ENCODE peak calls at places on chromosomes 12 and 14, in ten cellular contexts. D, J, U, R, X, V, G, M, B and O are unnamed samples.

GRCh38 chr14:89681086-89682018 is 264.3 kb upstream of the FOXN3 start:
- DNase-seq in D (no peak), J (no peak), B (no peak), R (no peak), G (no peak), X (no peak), M (no peak), U (no peak), V (no peak), O (no peak)

GRCh38 chr12:124488520-124488919 is 78.9 kb downstream of the NCOR2 start:
- DNase-seq in M (no peak), G (no peak), D (no peak), X (no peak), R (no peak), U (no peak), B (no peak), J (no peak), V (no peak), O (no peak)

GRCh38 chr12:52740591-52740990 is 36.6 kb downstream of the KRT76 start:
- DNase-seq in R (peak; percentile 38), J (no peak), M (no peak), U (no peak), X (no peak), B (no peak), G (no peak), D (no peak), V (peak; percentile 26), O (no peak)

GRCh38 chr12:88953029-88953586 is 372.8 kb upstream of the KITLG start:
- DNase-seq in M (no peak), U (no peak), D (no peak), R (no peak), X (no peak), G (no peak), B (no peak), V (no peak), J (no peak), O (no peak)

GRCh38 chr12:127655691-127656090 is 611.3 kb upstream of the TMEM132C start:
- DNase-seq in R (peak; percentile 52), B (peak; percentile 89), V (no peak), M (no peak), G (no peak), J (no peak), D (no peak), U (peak; percentile 97), X (no peak), O (no peak)

GRCh38 chr12:130266751-130267150 is 70.9 kb upstream of the PIWIL1 start:
- DNase-seq in R (no peak), B (no peak), M (no peak), J (peak; percentile 73), V (no peak), G (peak; percentile 78), U (no peak), D (no peak), X (peak; percentile 44), O (no peak)

GRCh38 chr14:48398675-48399282 is 723.4 kb upstream of the MDGA2 start:
- DNase-seq in M (peak; percentile 33), R (peak; percentile 86), V (peak; percentile 16), J (peak; percentile 66), D (no peak), B (peak; percentile 45), G (no peak), X (no peak), U (peak; percentile 29), O (peak; percentile 6)

GRCh38 chr12:63151898-63152700 is 1.1 kb upstream of the AVPR1A start:
- DNase-seq in J (peak; percentile 88), U (peak; percentile 16), X (peak; percentile 62), D (peak; percentile 79), G (peak; percentile 82), R (peak; percentile 57), M (peak; percentile 43), B (peak; percentile 62), V (peak; percentile 61), O (peak; percentile 15)

DNA sequence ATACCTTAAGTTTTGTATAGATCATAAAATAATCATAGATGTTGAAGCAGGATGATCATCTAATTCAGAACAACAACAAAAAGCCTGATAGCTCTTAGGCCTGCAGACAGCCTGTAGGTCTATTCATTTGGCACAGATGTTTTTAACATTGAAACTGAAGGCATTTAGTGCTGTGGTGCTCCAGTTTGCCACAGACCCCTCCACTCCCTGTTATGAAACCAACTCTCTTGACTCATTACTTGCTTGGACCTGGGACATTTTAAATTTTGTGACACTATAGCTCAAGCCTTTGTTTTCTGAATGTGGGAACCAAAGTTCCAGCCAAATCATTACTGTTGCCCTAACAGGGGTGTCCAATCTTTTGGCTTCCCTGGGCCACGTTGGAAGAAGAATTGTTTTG is 9.1 kb downstream of the PRKCH start:
- DNase-seq in B (no peak), G (no peak), D (no peak), R (no peak), X (no peak), M (no peak), J (no peak), V (no peak), U (no peak), O (no peak)
- H3K79me2 ChIP-seq in B (no peaks in the 10 kb centered on the region), G (no peaks in the 10 kb centered on the region), D (no peaks in the 10 kb centered on the region), R (peaks cover 31% of the 10 kb centered on the region), X (no peaks in the 10 kb centered on the region), M (peaks cover 6% of the 10 kb centered on the region), J (no peaks in the 10 kb centered on the region), V (no peaks in the 10 kb centered on the region), U (no peaks in the 10 kb centered on the region), O (no peaks in the 10 kb centered on the region)

GRCh38 chr14:91390165-91390778 is 27.3 kb downstream of the CCDC88C start:
- DNase-seq in V (no peak), G (no peak), R (no peak), M (no peak), U (no peak), J (no peak), D (no peak), B (no peak), X (no peak), O (no peak)

GRCh38 chr14:91395466-91395865 is 22.2 kb downstream of the CCDC88C start:
- DNase-seq in X (no peak), J (no peak), M (no peak), D (no peak), U (no peak), R (no peak), G (no peak), V (no peak), B (no peak), O (no peak)

GRCh38 chr14:91394105-91395081 is 23.2 kb downstream of the CCDC88C start:
- DNase-seq in V (no peak), M (no peak), D (no peak), R (no peak), B (no peak), X (no peak), U (no peak), J (no peak), G (no peak), O (no peak)

GRCh38 chr14:91395998-91396660 is 21.5 kb downstream of the CCDC88C start:
- DNase-seq in R (no peak), B (no peak), V (no peak), U (no peak), M (no peak), D (peak; percentile 32), G (no peak), X (no peak), J (no peak), O (no peak)

GRCh38 chr14:91392623-91393303 is 24.9 kb downstream of the CCDC88C start:
- DNase-seq in X (no peak), R (no peak), G (no peak), M (no peak), J (no peak), B (no peak), V (no peak), U (no peak), D (no peak), O (no peak)
- H3K79me2 ChIP-seq in X (peaks cover 92% of the 10 kb centered on the region), R (peaks cover 86% of the 10 kb centered on the region), G (peaks cover 19% of the 10 kb centered on the region), M (peaks cover 3% of the 10 kb centered on the region), J (peaks cover 99% of the 10 kb centered on the region), B (no peaks in the 10 kb centered on the region), V (no peaks in the 10 kb centered on the region), U (no peaks in the 10 kb centered on the region), D (no peaks in the 10 kb centered on the region), O (peaks cover 53% of the 10 kb centered on the region)

GRCh38 chr14:20456971-20457370 is 1.9 kb downstream of the APEX1 start:
- DNase-seq in V (no peak), R (no peak), G (no peak), U (no peak), J (no peak), M (no peak), D (no peak), X (no peak), B (no peak), O (no peak)

GRCh38 chr14:20454645-20455354 is at the start of the genes APEX1 and OSGEP:
- DNase-seq in D (peak; percentile 98), J (peak; percentile 100), U (peak; percentile 96), B (peak; percentile 100), X (peak; percentile 93), G (peak; percentile 98), M (peak; percentile 99), R (peak; percentile 99), V (peak; percentile 95), O (peak; percentile 97)

GRCh38 chr14:20458031-20458789 is 3.0 kb downstream of the PIP4P1 start:
- DNase-seq in V (no peak), B (no peak), D (no peak), M (no peak), U (no peak), X (no peak), J (no peak), R (no peak), G (no peak), O (peak; percentile 14)

GRCh38 chr14:20454359-20454644 is 310 bp downstream of the OSGEP start:
- DNase-seq in M (peak; percentile 89), U (peak; percentile 84), V (no peak), R (peak; percentile 90), D (peak; percentile 76), J (no peak), B (peak; percentile 89), G (no peak), X (peak; percentile 49), O (no peak)

DNA sequence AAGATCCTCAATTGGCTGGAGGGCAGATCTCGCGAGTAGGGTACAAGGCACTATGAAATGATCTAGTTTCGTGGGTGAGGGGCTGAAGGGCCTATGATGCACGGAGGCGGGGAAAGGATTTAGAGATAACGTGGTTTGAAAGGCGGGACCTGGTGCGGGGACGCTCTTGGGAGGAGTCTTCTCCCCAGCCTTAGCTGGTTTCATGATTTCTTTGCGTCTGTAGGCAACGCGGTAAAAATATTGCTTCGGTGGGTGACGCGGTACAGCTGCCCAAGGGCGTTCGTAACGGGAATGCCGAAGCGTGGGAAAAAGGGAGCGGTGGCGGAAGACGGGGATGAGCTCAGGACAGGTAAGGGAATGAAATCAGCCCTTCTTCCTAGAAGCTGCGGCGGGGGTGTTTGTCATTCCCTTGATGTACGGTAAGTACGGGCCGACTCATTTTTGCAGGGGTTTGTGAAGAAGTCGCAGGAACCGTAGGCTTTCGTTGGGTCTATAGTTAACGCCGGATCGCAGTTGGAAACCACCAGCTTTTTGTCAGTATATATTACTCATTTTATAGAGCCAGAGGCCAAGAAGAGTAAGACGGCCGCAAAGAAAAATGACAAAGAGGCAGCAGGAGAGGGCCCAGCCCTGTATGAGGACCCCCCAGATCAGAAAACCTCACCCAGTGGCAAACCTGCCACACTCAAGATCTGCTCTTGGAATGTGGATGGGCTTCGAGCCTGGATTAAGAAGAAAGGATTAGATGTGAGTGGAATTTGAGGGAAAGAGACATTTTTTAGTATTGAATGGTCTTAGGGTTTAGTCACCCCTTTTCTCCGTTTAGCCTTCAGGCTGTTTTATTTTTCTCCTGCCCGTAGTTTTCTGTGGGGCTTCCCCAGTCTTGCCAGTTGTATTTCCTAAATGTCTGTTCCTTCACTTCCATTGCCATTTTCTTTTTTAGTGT is 602 bp downstream of the APEX1 start:
- DNase-seq in V (peak; percentile 80), D (peak; percentile 95), G (no peak), B (peak; percentile 93), M (no peak), R (peak; percentile 78), X (no peak), J (peak; percentile 86), U (peak; percentile 87), O (peak; percentile 84)
- H3K79me2 ChIP-seq in V (peaks cover 60% of the 10 kb centered on the region), D (peaks cover 65% of the 10 kb centered on the region), G (peaks cover 12% of the 10 kb centered on the region), B (peaks cover 72% of the 10 kb centered on the region), M (peaks cover 60% of the 10 kb centered on the region), R (peaks cover 71% of the 10 kb centered on the region), X (peaks cover 48% of the 10 kb centered on the region), J (peaks cover 59% of the 10 kb centered on the region), U (peaks cover 65% of the 10 kb centered on the region), O (peaks cover 70% of the 10 kb centered on the region)

GRCh38 chr14:22978873-22979671 is 3.3 kb downstream of the AJUBA start:
- DNase-seq in D (peak; percentile 72), M (no peak), V (no peak), R (peak; percentile 32), J (no peak), B (no peak), U (no peak), X (no peak), G (no peak), O (no peak)
- H3K79me2 ChIP-seq in D (peaks cover 58% of the 10 kb centered on the region), M (peaks cover 53% of the 10 kb centered on the region), V (peaks cover 56% of the 10 kb centered on the region), R (peaks cover 78% of the 10 kb centered on the region), J (peaks cover 97% of the 10 kb centered on the region), B (peaks cover 53% of the 10 kb centered on the region), U (peaks cover 54% of the 10 kb centered on the region), X (peaks cover 54% of the 10 kb centered on the region), G (peaks cover 2% of the 10 kb centered on the region), O (no peaks in the 10 kb centered on the region)